ENCODE peak calls at places on chromosomes 1 and 21, in six cellular contexts. O is T-helper 1 cell; V is activated CD8-positive, alpha-beta T cell treated with anti-CD3 and anti-CD28 coated beads for 36 hours; N is MM.1S; P is EL; R is foreskin fibroblast. T is an unnamed sample.

GRCh38 chr1:2279210-2279639 is 51.1 kb downstream of the SKI start:
- DNase-seq in O (no peak), P (peak), V (no peak), N (no peak), R (peak), T (no peak)

GRCh38 chr1:32539584-32540571 is 651 bp downstream of the ZBTB8A start:
- DNase-seq in P (peak), N (peak), R (peak), O (no peak), V (no peak), T (peak)

GRCh38 chr1:210085359-210085758 is 147.2 kb upstream of the SERTAD4 start:
- DNase-seq in V (no peak), P (no peak), R (no peak), O (no peak), N (no peak), T (no peak)

GRCh38 chr1:198776602-198777029 is 137.8 kb downstream of the PTPRC start:
- DNase-seq in O (no peak), R (peak), P (peak), N (no peak), V (no peak), T (no peak)

GRCh38 chr1:203682401-203683383 is 56.1 kb downstream of the ATP2B4 start:
- DNase-seq in R (no peak), N (peak), V (peak), P (no peak), O (peak), T (peak)

GRCh38 chr21:41045534-41046268 is 122.3 kb upstream of the BACE2 start:
- DNase-seq in R (no peak), P (no peak), O (no peak), N (no peak), V (peak), T (no peak)

GRCh38 chr1:234256359-234256758 is 116.9 kb upstream of the COA6 start:
- DNase-seq in V (peak), O (no peak), P (peak), R (no peak), N (peak), T (no peak)

GRCh38 chr21:36089946-36090345 is 20.1 kb downstream of the CBR1 start:
- DNase-seq in R (no peak), V (no peak), N (no peak), O (no peak), P (no peak), T (no peak)

GRCh38 chr1:30747028-30748008 is 10.3 kb downstream of the LAPTM5 start:
- DNase-seq in R (no peak), P (no peak), O (no peak), V (no peak), N (peak), T (no peak)

GRCh38 chr1:13754003-13754402 is 54.0 kb downstream of the PRDM2 start:
- DNase-seq in O (no peak), V (no peak), N (no peak), P (no peak), R (no peak), T (no peak)

GRCh38 chr1:235073968-235074334 is 54.7 kb downstream of the TOMM20 start:
- DNase-seq in R (no peak), V (no peak), N (peak), O (no peak), P (no peak), T (no peak)

GRCh38 chr1:243287652-243288051 is 31.8 kb downstream of the SDCCAG8 start:
- DNase-seq in V (peak), R (peak), O (no peak), N (no peak), P (peak), T (peak)

GRCh38 chr1:46152021-46152420 is 19.6 kb upstream of the PIK3R3 start:
- DNase-seq in V (no peak), N (no peak), R (peak), P (peak), O (no peak), T (no peak)